ENCODE peak calls at places on chromosome 10, in eight cellular contexts. K is stimulated activated CD4-positive, alpha-beta T cell treated with anti-CD3 and anti-CD28 coated beads, Interleukin-1b, Interleukin-23, amount 100 ng/mL, for 4 hours; Y is choroid plexus epithelial cell; T is pons; U is PC-3; S is spleen; P is AG08395; C is activated T-cell treated with anti-CD3 and anti-CD28 coated beads, Interleukin-2, amount 50 U/mL, for 24 hours. Z is an unnamed sample.
A peak's percentile ranks its signal among the peaks of the same experiment; 100 is the strongest.

GRCh38 chr10:98262571-98262970 is 5.4 kb downstream of the LOXL4 start:
- DNase-seq in K (no peak), Y (peak; percentile 63), T (no peak), U (peak; percentile 70), S (no peak), P (peak; percentile 52), C (no peak), Z (peak; percentile 30)

GRCh38 chr10:77943086-77943901 is 16.7 kb upstream of the DLG5 start:
- DNase-seq in K (no peak), Y (peak; percentile 87), T (no peak), U (peak; percentile 99), S (no peak), P (peak; percentile 75), C (no peak), Z (peak; percentile 24)

GRCh38 chr10:22534849-22535604 is 179.4 kb downstream of the PIP4K2A start:
- DNase-seq in K (no peak), Y (peak; percentile 45), T (peak; percentile 90), U (peak; percentile 58), S (no peak), P (no peak), C (no peak), Z (no peak)

GRCh38 chr10:79324032-79324695 is 23.1 kb upstream of the PPIF start:
- DNase-seq in K (no peak), Y (peak; percentile 17), T (no peak), U (no peak), S (peak; percentile 36), P (no peak), C (no peak), Z (no peak)

GRCh38 chr10:95414844-95415545 is 124.2 kb upstream of the PDLIM1 start:
- DNase-seq in K (no peak), Y (no peak), T (peak; percentile 84), U (no peak), S (no peak), P (no peak), C (no peak), Z (peak; percentile 78)

GRCh38 chr10:71694039-71694471 is 25.5 kb downstream of the C10orf105 start:
- DNase-seq in K (no peak), Y (no peak), T (no peak), U (no peak), S (no peak), P (no peak), C (no peak), Z (no peak)

GRCh38 chr10:70051878-70052277 is 768 bp upstream of the MACROH2A2 start:
- DNase-seq in K (no peak), Y (no peak), T (no peak), U (peak; percentile 22), S (no peak), P (no peak), C (no peak), Z (peak; percentile 58)

GRCh38 chr10:21498977-21499376 is 26.5 kb downstream of the SKIDA1 start:
- DNase-seq in K (no peak), Y (no peak), T (no peak), U (no peak), S (no peak), P (no peak), C (no peak), Z (no peak)

GRCh38 chr10:74937446-74937935 is 111.1 kb downstream of the KAT6B start:
- DNase-seq in K (no peak), Y (no peak), T (no peak), U (no peak), S (no peak), P (no peak), C (no peak), Z (no peak)

GRCh38 chr10:86017841-86018734 is 348.5 kb downstream of the GRID1 start:
- DNase-seq in K (no peak), Y (no peak), T (no peak), U (no peak), S (no peak), P (no peak), C (no peak), Z (no peak)

GRCh38 chr10:71363936-71364335 is 32.8 kb upstream of the CDH23 start:
- DNase-seq in K (no peak), Y (no peak), T (no peak), U (no peak), S (peak; percentile 28), P (no peak), C (no peak), Z (peak; percentile 67)

GRCh38 chr10:128915630-128916029 is 551.4 kb upstream of the MGMT start:
- DNase-seq in K (no peak), Y (no peak), T (no peak), U (no peak), S (no peak), P (no peak), C (no peak), Z (no peak)

GRCh38 chr10:49526624-49527023 is 12.3 kb downstream of the ERCC6 start:
- DNase-seq in K (no peak), Y (peak; percentile 76), T (peak; percentile 58), U (no peak), S (no peak), P (no peak), C (no peak), Z (no peak)

GRCh38 chr10:75070478-75071163 is 40.8 kb upstream of the SAMD8 start:
- DNase-seq in K (no peak), Y (no peak), T (no peak), U (no peak), S (peak; percentile 41), P (no peak), C (no peak), Z (peak; percentile 43)

GRCh38 chr10:84551437-84552120 is 223.2 kb downstream of the CCSER2 start:
- DNase-seq in K (no peak), Y (no peak), T (no peak), U (no peak), S (no peak), P (no peak), C (no peak), Z (no peak)

GRCh38 chr10:95451568-95452524 is 109.3 kb downstream of the SORBS1 start:
- DNase-seq in K (no peak), Y (no peak), T (no peak), U (peak; percentile 75), S (no peak), P (no peak), C (no peak), Z (no peak)

GRCh38 chr10:11757820-11758463 is 15.8 kb downstream of the ECHDC3 start:
- DNase-seq in K (peak; percentile 74), Y (peak; percentile 94), T (peak; percentile 81), U (peak; percentile 72), S (peak; percentile 97), P (peak; percentile 84), C (peak; percentile 87), Z (peak; percentile 70)

GRCh38 chr10:61836888-61837747 is 64.4 kb upstream of the ARID5B start:
- DNase-seq in K (no peak), Y (peak; percentile 84), T (no peak), U (peak; percentile 100), S (no peak), P (peak; percentile 54), C (no peak), Z (peak; percentile 22)

GRCh38 chr10:11759347-11759746 is 17.2 kb downstream of the ECHDC3 start:
- DNase-seq in K (no peak), Y (no peak), T (no peak), U (no peak), S (no peak), P (no peak), C (no peak), Z (no peak)

GRCh38 chr10:48478980-48479811 is 125.7 kb downstream of the ARHGAP22 start:
- DNase-seq in K (no peak), Y (no peak), T (no peak), U (no peak), S (peak; percentile 61), P (no peak), C (peak; percentile 2), Z (no peak)

GRCh38 chr10:58661336-58661735 is 148.7 kb downstream of the BICC1 start:
- DNase-seq in K (no peak), Y (peak; percentile 66), T (no peak), U (peak; percentile 45), S (no peak), P (peak; percentile 50), C (no peak), Z (no peak)

GRCh38 chr10:75613685-75614587 is 182.5 kb downstream of the LRMDA start:
- DNase-seq in K (no peak), Y (no peak), T (peak; percentile 43), U (no peak), S (no peak), P (peak; percentile 39), C (no peak), Z (no peak)

GRCh38 chr10:89369142-89370105 is 8.4 kb upstream of the IFIT1B start:
- DNase-seq in K (no peak), Y (peak; percentile 79), T (peak; percentile 86), U (peak; percentile 59), S (no peak), P (peak; percentile 55), C (no peak), Z (no peak)

GRCh38 chr10:96573036-96573435 is 13.8 kb downstream of the TM9SF3 start:
- DNase-seq in K (no peak), Y (no peak), T (no peak), U (no peak), S (no peak), P (no peak), C (no peak), Z (no peak)

GRCh38 chr10:99551158-99551557 is 18.4 kb downstream of the NKX2-3 start:
- DNase-seq in K (no peak), Y (peak; percentile 80), T (no peak), U (peak; percentile 38), S (no peak), P (peak; percentile 74), C (no peak), Z (no peak)

GRCh38 chr10:58775960-58776574 is 263.4 kb downstream of the BICC1 start:
- DNase-seq in K (no peak), Y (peak; percentile 81), T (no peak), U (peak; percentile 64), S (no peak), P (peak; percentile 53), C (no peak), Z (no peak)

GRCh38 chr10:87579563-87579962 is 74.9 kb downstream of the MINPP1 start:
- DNase-seq in K (no peak), Y (peak; percentile 23), T (no peak), U (peak; percentile 63), S (no peak), P (no peak), C (no peak), Z (no peak)

GRCh38 chr10:34489973-34490372 is 325.1 kb downstream of the PARD3 start:
- DNase-seq in K (no peak), Y (peak; percentile 70), T (peak; percentile 2), U (peak; percentile 87), S (no peak), P (peak; percentile 69), C (no peak), Z (no peak)

GRCh38 chr10:96352587-96352986 is 6.2 kb downstream of the OPALIN start:
- DNase-seq in K (no peak), Y (no peak), T (no peak), U (no peak), S (no peak), P (no peak), C (no peak), Z (no peak)

GRCh38 chr10:17387861-17388503 is 66.4 kb downstream of the ST8SIA6 start:
- DNase-seq in K (no peak), Y (peak; percentile 8), T (no peak), U (peak; percentile 81), S (no peak), P (peak; percentile 4), C (no peak), Z (no peak)

GRCh38 chr10:124494050-124494807 is 32.6 kb downstream of the LHPP start:
- DNase-seq in K (no peak), Y (peak; percentile 48), T (no peak), U (no peak), S (peak; percentile 79), P (no peak), C (no peak), Z (no peak)

GRCh38 chr10:11367505-11367904 is 243.9 kb downstream of the USP6NL start:
- DNase-seq in K (no peak), Y (no peak), T (no peak), U (no peak), S (no peak), P (no peak), C (no peak), Z (no peak)

GRCh38 chr10:102240467-102241036 is 760 bp downstream of the PITX3 start:
- DNase-seq in K (no peak), Y (no peak), T (no peak), U (no peak), S (no peak), P (no peak), C (no peak), Z (no peak)

GRCh38 chr10:14645239-14645960 is 129.3 kb downstream of the FAM107B start:
- DNase-seq in K (no peak), Y (no peak), T (no peak), U (no peak), S (no peak), P (no peak), C (no peak), Z (no peak)